ENCODE peak calls at places on chromosomes 4 and X, in eight cellular contexts. One of them, this sample, is unnamed.

GRCh38 chr4:46856347-46856746 is 52.7 kb downstream of the COX7B2 start:
- DNase-seq in aorta: no peak
- DNase-seq in skeletal muscle cell: no peak
- DNase-seq in hepatic stellate cell: no peak
- DNase-seq in effector memory CD8-positive, alpha-beta T cell: no peak
- DNase-seq in choroid plexus epithelial cell: peak
- DNase-seq in NB4: no peak
- DNase-seq in adipocyte: no peak
- DNase-seq in this sample: no peak

GRCh38 chrX:28582494-28582893 is 4.8 kb upstream of the IL1RAPL1 start:
- DNase-seq in aorta: no peak
- DNase-seq in skeletal muscle cell: no peak
- DNase-seq in hepatic stellate cell: no peak
- DNase-seq in effector memory CD8-positive, alpha-beta T cell: no peak
- DNase-seq in choroid plexus epithelial cell: no peak
- DNase-seq in NB4: no peak
- DNase-seq in adipocyte: peak
- DNase-seq in this sample: no peak

GRCh38 chr4:142278663-142279062 is 567.4 kb downstream of the INPP4B start:
- DNase-seq in aorta: no peak
- DNase-seq in skeletal muscle cell: no peak
- DNase-seq in hepatic stellate cell: no peak
- DNase-seq in effector memory CD8-positive, alpha-beta T cell: no peak
- DNase-seq in choroid plexus epithelial cell: no peak
- DNase-seq in NB4: no peak
- DNase-seq in adipocyte: no peak
- DNase-seq in this sample: no peak

GRCh38 chr4:16896871-16897270 is 1.6 kb downstream of the LDB2 start:
- DNase-seq in aorta: no peak
- DNase-seq in skeletal muscle cell: no peak
- DNase-seq in hepatic stellate cell: peak
- DNase-seq in effector memory CD8-positive, alpha-beta T cell: no peak
- DNase-seq in choroid plexus epithelial cell: peak
- DNase-seq in NB4: no peak
- DNase-seq in adipocyte: peak
- DNase-seq in this sample: no peak

GRCh38 chr4:67436742-67437141 is 108.6 kb downstream of the CENPC start:
- DNase-seq in aorta: no peak
- DNase-seq in skeletal muscle cell: no peak
- DNase-seq in hepatic stellate cell: no peak
- DNase-seq in effector memory CD8-positive, alpha-beta T cell: no peak
- DNase-seq in choroid plexus epithelial cell: no peak
- DNase-seq in NB4: no peak
- DNase-seq in adipocyte: no peak
- DNase-seq in this sample: no peak

GRCh38 chrX:19552793-19553192 is 37.5 kb upstream of the MAP3K15 start:
- DNase-seq in aorta: no peak
- DNase-seq in skeletal muscle cell: no peak
- DNase-seq in hepatic stellate cell: no peak
- DNase-seq in effector memory CD8-positive, alpha-beta T cell: no peak
- DNase-seq in choroid plexus epithelial cell: no peak
- DNase-seq in NB4: no peak
- DNase-seq in adipocyte: no peak
- DNase-seq in this sample: no peak

GRCh38 chr4:83356899-83357661 is 22.4 kb upstream of the HPSE start:
- DNase-seq in aorta: no peak
- DNase-seq in skeletal muscle cell: peak
- DNase-seq in hepatic stellate cell: peak
- DNase-seq in effector memory CD8-positive, alpha-beta T cell: no peak
- DNase-seq in choroid plexus epithelial cell: peak
- DNase-seq in NB4: no peak
- DNase-seq in adipocyte: peak
- DNase-seq in this sample: no peak

GRCh38 chrX:24759786-24760185 is 66.1 kb downstream of the POLA1 start:
- DNase-seq in aorta: no peak
- DNase-seq in skeletal muscle cell: no peak
- DNase-seq in hepatic stellate cell: no peak
- DNase-seq in effector memory CD8-positive, alpha-beta T cell: no peak
- DNase-seq in choroid plexus epithelial cell: no peak
- DNase-seq in NB4: no peak
- DNase-seq in adipocyte: no peak
- DNase-seq in this sample: no peak

GRCh38 chr4:164779080-164779479 is 25.1 kb downstream of the SMIM31 start:
- DNase-seq in aorta: no peak
- DNase-seq in skeletal muscle cell: no peak
- DNase-seq in hepatic stellate cell: no peak
- DNase-seq in effector memory CD8-positive, alpha-beta T cell: no peak
- DNase-seq in choroid plexus epithelial cell: no peak
- DNase-seq in NB4: no peak
- DNase-seq in adipocyte: no peak
- DNase-seq in this sample: no peak

GRCh38 chr4:105836537-105836936 is 58.7 kb upstream of the NPNT start:
- DNase-seq in aorta: no peak
- DNase-seq in skeletal muscle cell: no peak
- DNase-seq in hepatic stellate cell: no peak
- DNase-seq in effector memory CD8-positive, alpha-beta T cell: no peak
- DNase-seq in choroid plexus epithelial cell: no peak
- DNase-seq in NB4: no peak
- DNase-seq in adipocyte: no peak
- DNase-seq in this sample: no peak

GRCh38 chrX:21940356-21940829 is at the start of gene SMS:
- DNase-seq in aorta: peak
- DNase-seq in skeletal muscle cell: no peak
- DNase-seq in hepatic stellate cell: peak
- DNase-seq in effector memory CD8-positive, alpha-beta T cell: no peak
- DNase-seq in choroid plexus epithelial cell: peak
- DNase-seq in NB4: peak
- DNase-seq in adipocyte: peak
- DNase-seq in this sample: peak

GRCh38 chrX:74420194-74421035 is 878 bp upstream of the SLC16A2 start:
- DNase-seq in aorta: peak
- DNase-seq in skeletal muscle cell: no peak
- DNase-seq in hepatic stellate cell: peak
- DNase-seq in effector memory CD8-positive, alpha-beta T cell: no peak
- DNase-seq in choroid plexus epithelial cell: peak
- DNase-seq in NB4: peak
- DNase-seq in adipocyte: peak
- DNase-seq in this sample: no peak

GRCh38 chr4:138188406-138189084 is 53.6 kb downstream of the SLC7A11 start:
- DNase-seq in aorta: no peak
- DNase-seq in skeletal muscle cell: no peak
- DNase-seq in hepatic stellate cell: no peak
- DNase-seq in effector memory CD8-positive, alpha-beta T cell: no peak
- DNase-seq in choroid plexus epithelial cell: no peak
- DNase-seq in NB4: no peak
- DNase-seq in adipocyte: no peak
- DNase-seq in this sample: no peak

GRCh38 chr4:174999407-174999806 is 81.2 kb downstream of the ADAM29 start:
- DNase-seq in aorta: no peak
- DNase-seq in skeletal muscle cell: peak
- DNase-seq in hepatic stellate cell: no peak
- DNase-seq in effector memory CD8-positive, alpha-beta T cell: no peak
- DNase-seq in choroid plexus epithelial cell: peak
- DNase-seq in NB4: peak
- DNase-seq in adipocyte: peak
- DNase-seq in this sample: no peak